ENCODE peak calls at places on chromosome 3, in five cellular contexts. I is effector CD4-positive, alpha-beta T cell; A is stimulated activated CD8-positive, alpha-beta memory T cell treated with anti-CD3 and anti-CD28 coated beads, Interleukin-2, amount 100 ng/mL, for 1 hour; X is natural killer cell treated with Interleukin-12 subunit alpha and Interleukin-12 subunit beta and Interleukin-15 and Interleukin-18, amount 100 ng/mL, for 72 hours; C is AML-193. L is an unnamed sample.

GRCh38 chr3:29430558-29430971 is 149.7 kb downstream of the RBMS3 start:
- DNase-seq in I (no peak), A (no peak), X (no peak), C (no peak), L (no peak)

GRCh38 chr3:119841808-119842471 is 60.0 kb downstream of the NR1I2 start:
- DNase-seq in I (no peak), A (no peak), X (no peak), C (no peak), L (no peak)

GRCh38 chr3:118380576-118380975 is 654.1 kb downstream of the IGSF11 start:
- DNase-seq in I (no peak), A (no peak), X (no peak), C (no peak), L (no peak)

GRCh38 chr3:157129782-157130137 is 30.2 kb downstream of the CCNL1 start:
- DNase-seq in I (no peak), A (no peak), X (no peak), C (no peak), L (no peak)

GRCh38 chr3:184154909-184155643 is at the start of gene DVL3:
- DNase-seq in I (no peak), A (no peak), X (peak), C (peak), L (peak)

GRCh38 chr3:48748754-48749153 is 31.7 kb upstream of the IP6K2 start:
- DNase-seq in I (no peak), A (no peak), X (no peak), C (no peak), L (no peak)

GRCh38 chr3:160643994-160644393 is 33.0 kb upstream of the ARL14 start:
- DNase-seq in I (no peak), A (no peak), X (no peak), C (no peak), L (no peak)

GRCh38 chr3:9088431-9089353 is 125.4 kb upstream of the RAD18 start:
- DNase-seq in I (no peak), A (no peak), X (no peak), C (no peak), L (no peak)

GRCh38 chr3:56801151-56801596 is 575 bp downstream of the ARHGEF3 start:
- DNase-seq in I (no peak), A (no peak), X (peak), C (no peak), L (no peak)

GRCh38 chr3:53616330-53616729 is 121.9 kb downstream of the CACNA1D start:
- DNase-seq in I (no peak), A (no peak), X (no peak), C (no peak), L (no peak)

GRCh38 chr3:179933872-179934271 is 102.9 kb downstream of the PEX5L start:
- DNase-seq in I (no peak), A (no peak), X (no peak), C (no peak), L (no peak)

GRCh38 chr3:20583648-20584047 is 397.6 kb upstream of the SGO1 start:
- DNase-seq in I (no peak), A (no peak), X (no peak), C (no peak), L (no peak)

GRCh38 chr3:140056047-140056446 is 121.1 kb downstream of the CLSTN2 start:
- DNase-seq in I (no peak), A (no peak), X (no peak), C (no peak), L (no peak)

GRCh38 chr3:64291956-64292355 is 66.7 kb upstream of the PRICKLE2 start:
- DNase-seq in I (no peak), A (no peak), X (no peak), C (no peak), L (no peak)